ENCODE peak calls at places on chromosomes 2 and 18, in four cellular contexts. T, O, G and E are unnamed samples.
A peak's percentile ranks its signal among the peaks of the same experiment; 100 is the strongest.

GRCh38 chr2:96881349-96882195 is 11.7 kb upstream of the SEMA4C start:
- DNase-seq in O (no peak), G (no peak), T (no peak), E (no peak)

GRCh38 chr2:42934568-42935258 is 142.3 kb upstream of the HAAO start:
- DNase-seq in O (no peak), G (no peak), T (no peak), E (no peak)

GRCh38 chr2:135851858-135852257 is 14.9 kb upstream of the LCT start:
- DNase-seq in G (no peak), O (no peak), T (no peak), E (no peak)

GRCh38 chr2:144580521-144581153 is 60.7 kb upstream of the ZEB2 start:
- DNase-seq in T (no peak), O (no peak), G (no peak), E (no peak)

GRCh38 chr2:10039658-10040410 is 3.5 kb upstream of the KLF11 start:
- DNase-seq in G (no peak), T (no peak), O (peak; percentile 48), E (no peak)

GRCh38 chr2:35080231-35080905 is 1275.2 kb upstream of the CRIM1 start:
- DNase-seq in G (no peak), O (no peak), T (no peak), E (no peak)

GRCh38 chr2:32862269-32863055 is 84.3 kb upstream of the LTBP1 start:
- DNase-seq in T (no peak), O (no peak), G (no peak), E (no peak)

GRCh38 chr2:169131587-169132512 is 62.5 kb downstream of the DHRS9 start:
- DNase-seq in G (no peak), O (peak; percentile 64), T (peak; percentile 36), E (peak; percentile 22)

GRCh38 chr2:85145116-85145820 is 12.1 kb downstream of the TCF7L1 start:
- DNase-seq in G (no peak), T (no peak), O (no peak), E (no peak)

GRCh38 chr2:159933727-159934049 is 128.7 kb downstream of the PLA2R1 start:
- DNase-seq in G (no peak), O (no peak), T (no peak), E (no peak)

GRCh38 chr2:60882971-60883753 is 1.8 kb downstream of the REL start:
- DNase-seq in G (peak; percentile 7), T (no peak), O (no peak), E (no peak)

GRCh38 chr2:4354678-4355077 is 651.3 kb downstream of the DCDC2C start:
- DNase-seq in O (no peak), T (no peak), G (no peak), E (no peak)

GRCh38 chr2:237858294-237859081 is 935 bp upstream of the RAMP1 start:
- DNase-seq in T (peak; percentile 90), O (peak; percentile 92), G (peak; percentile 21), E (peak; percentile 89)

GRCh38 chr2:11533278-11534077 is at the start of gene GREB1:
- DNase-seq in G (no peak), O (no peak), T (no peak), E (no peak)

GRCh38 chr18:62784966-62785413 is 69.6 kb downstream of the PHLPP1 start:
- DNase-seq in T (no peak), G (no peak), O (peak; percentile 23), E (peak; percentile 22)

GRCh38 chr2:46814160-46814559 is 101.4 kb downstream of the MCFD2 start:
- DNase-seq in T (no peak), O (peak; percentile 56), G (no peak), E (no peak)